ENCODE peak calls at places on chromosomes 13 and 19, in seven cellular contexts. One of them, this sample, is unnamed.
A peak's percentile ranks its signal among the peaks of the same experiment; 100 is the strongest.

GRCh38 chr13:73521291-73521626 is 462.5 kb downstream of the KLF5 start:
- DNase-seq in lower lobe of right lung: no peak
- DNase-seq in B cell: no peak
- DNase-seq in glomerular endothelial cell: no peak
- DNase-seq in A549: no peak
- DNase-seq in neural progenitor cell: no peak
- DNase-seq in AG08396: no peak
- DNase-seq in this sample: peak; percentile 22

GRCh38 chr13:44576396-44577235 is 486 bp upstream of the TSC22D1 start:
- DNase-seq in lower lobe of right lung: peak; percentile 52
- DNase-seq in B cell: peak; percentile 40
- DNase-seq in glomerular endothelial cell: no peak
- DNase-seq in A549: no peak
- DNase-seq in neural progenitor cell: peak; percentile 62
- DNase-seq in AG08396: peak; percentile 47
- DNase-seq in this sample: peak; percentile 16

GRCh38 chr19:31402529-31402928 is 53.3 kb upstream of the TSHZ3 start:
- DNase-seq in lower lobe of right lung: no peak
- DNase-seq in B cell: no peak
- DNase-seq in glomerular endothelial cell: no peak
- DNase-seq in A549: no peak
- DNase-seq in neural progenitor cell: no peak
- DNase-seq in AG08396: no peak
- DNase-seq in this sample: no peak

GRCh38 chr19:38543807-38544568 is 73.8 kb downstream of the MAP4K1 start:
- DNase-seq in lower lobe of right lung: peak; percentile 76
- DNase-seq in B cell: no peak
- DNase-seq in glomerular endothelial cell: peak; percentile 65
- DNase-seq in A549: peak; percentile 96
- DNase-seq in neural progenitor cell: no peak
- DNase-seq in AG08396: peak; percentile 92
- DNase-seq in this sample: peak; percentile 88

GRCh38 chr19:48400018-48400742 is 6.7 kb downstream of the GRIN2D start:
- DNase-seq in lower lobe of right lung: peak; percentile 62
- DNase-seq in B cell: no peak
- DNase-seq in glomerular endothelial cell: no peak
- DNase-seq in A549: peak; percentile 89
- DNase-seq in neural progenitor cell: peak; percentile 75
- DNase-seq in AG08396: peak; percentile 86
- DNase-seq in this sample: no peak

GRCh38 chr13:113802761-113803160 is 43.7 kb downstream of the TMEM255B start:
- DNase-seq in lower lobe of right lung: no peak
- DNase-seq in B cell: no peak
- DNase-seq in glomerular endothelial cell: no peak
- DNase-seq in A549: no peak
- DNase-seq in neural progenitor cell: no peak
- DNase-seq in AG08396: no peak
- DNase-seq in this sample: no peak

GRCh38 chr13:80070024-80070703 is 270.8 kb downstream of the SPRY2 start:
- DNase-seq in lower lobe of right lung: no peak
- DNase-seq in B cell: no peak
- DNase-seq in glomerular endothelial cell: no peak
- DNase-seq in A549: no peak
- DNase-seq in neural progenitor cell: peak; percentile 4
- DNase-seq in AG08396: no peak
- DNase-seq in this sample: no peak

GRCh38 chr19:16327911-16328823 is 3.5 kb downstream of the KLF2 start:
- DNase-seq in lower lobe of right lung: peak; percentile 92
- DNase-seq in B cell: peak; percentile 78
- DNase-seq in glomerular endothelial cell: no peak
- DNase-seq in A549: peak; percentile 32
- DNase-seq in neural progenitor cell: no peak
- DNase-seq in AG08396: peak; percentile 70
- DNase-seq in this sample: no peak

GRCh38 chr19:52542984-52543664 is 15.7 kb downstream of the ZNF808 start:
- DNase-seq in lower lobe of right lung: no peak
- DNase-seq in B cell: no peak
- DNase-seq in glomerular endothelial cell: no peak
- DNase-seq in A549: no peak
- DNase-seq in neural progenitor cell: no peak
- DNase-seq in AG08396: no peak
- DNase-seq in this sample: peak; percentile 9

This sample was measured in kidney tubule cell.